ENCODE peak calls at places on chromosomes 2 and 18, in five cellular contexts. Q, T, E, Z and O are unnamed samples.

GRCh38 chr2:204051476-204051875 is 114.9 kb downstream of the ICOS start:
- DNase-seq in Q (no peak), T (no peak), E (no peak), Z (no peak), O (no peak)

GRCh38 chr2:27249891-27250651 is 12.8 kb downstream of the SLC30A3 start:
- DNase-seq in Q (peak; percentile 48), T (peak; percentile 79), E (peak; percentile 27), Z (peak; percentile 60), O (no peak)

GRCh38 chr2:237149425-237149824 is 63.7 kb downstream of the COPS8 start:
- DNase-seq in Q (no peak), T (no peak), E (no peak), Z (no peak), O (no peak)

GRCh38 chr2:98757904-98758421 is 27.0 kb upstream of the MGAT4A start:
- DNase-seq in Q (peak; percentile 77), T (no peak), E (peak; percentile 97), Z (peak; percentile 70), O (no peak)

GRCh38 chr18:58045265-58046086 is 1.4 kb downstream of the NEDD4L start:
- DNase-seq in Q (peak; percentile 19), T (peak; percentile 40), E (peak; percentile 15), Z (peak; percentile 78), O (peak; percentile 68)

GRCh38 chr2:169822036-169822435 is 2.7 kb downstream of the METTL5 start:
- DNase-seq in Q (no peak), T (no peak), E (peak; percentile 47), Z (no peak), O (no peak)

GRCh38 chr2:95347681-95348608 is 50.8 kb downstream of the KCNIP3 start:
- DNase-seq in Q (peak; percentile 14), T (no peak), E (no peak), Z (peak; percentile 23), O (no peak)

GRCh38 chr18:59565957-59566356 is 131.3 kb downstream of the CCBE1 start:
- DNase-seq in Q (no peak), T (no peak), E (no peak), Z (no peak), O (no peak)

GRCh38 chr18:58605027-58606020 is 23.6 kb downstream of the ALPK2 start:
- DNase-seq in Q (no peak), T (no peak), E (peak; percentile 78), Z (no peak), O (no peak)

GRCh38 chr2:26344581-26345283 is 1.2 kb upstream of the SELENOI start:
- DNase-seq in Q (no peak), T (no peak), E (peak; percentile 25), Z (no peak), O (peak; percentile 80)

GRCh38 chr18:35049111-35050003 is 8.1 kb downstream of the MAPRE2 start:
- DNase-seq in Q (no peak), T (no peak), E (no peak), Z (no peak), O (no peak)

GRCh38 chr2:191247381-191248057 is 2.3 kb downstream of the MYO1B start:
- DNase-seq in Q (no peak), T (no peak), E (peak; percentile 93), Z (no peak), O (peak; percentile 74)

GRCh38 chr2:159608723-159609308 is 7.5 kb downstream of the BAZ2B start:
- DNase-seq in Q (no peak), T (no peak), E (no peak), Z (no peak), O (no peak)

GRCh38 chr2:216373896-216374295 is 1.6 kb upstream of the MARCHF4 start:
- DNase-seq in Q (no peak), T (no peak), E (no peak), Z (no peak), O (no peak)

GRCh38 chr2:36785179-36785795 is 88.8 kb downstream of the VIT start:
- DNase-seq in Q (peak; percentile 54), T (peak; percentile 76), E (peak; percentile 77), Z (peak; percentile 69), O (peak; percentile 68)

GRCh38 chr2:9333591-9334171 is 89.6 kb downstream of the ITGB1BP1 start:
- DNase-seq in Q (peak; percentile 68), T (peak; percentile 60), E (peak; percentile 85), Z (peak; percentile 71), O (peak; percentile 73)

GRCh38 chr2:112449854-112450253 is 16.4 kb upstream of the RGPD8 start:
- DNase-seq in Q (no peak), T (no peak), E (no peak), Z (no peak), O (no peak)

GRCh38 chr2:69566669-69567068 is 76.9 kb downstream of the AAK1 start:
- DNase-seq in Q (no peak), T (no peak), E (no peak), Z (no peak), O (no peak)

GRCh38 chr2:140383781-140384180 is 1603.6 kb upstream of the NXPH2 start:
- DNase-seq in Q (no peak), T (no peak), E (peak; percentile 12), Z (no peak), O (no peak)

GRCh38 chr2:64859208-64860161 is 129.7 kb upstream of the SLC1A4 start:
- DNase-seq in Q (peak; percentile 87), T (peak; percentile 37), E (peak; percentile 94), Z (peak; percentile 94), O (peak; percentile 64)

GRCh38 chr18:77063256-77063655 is 69.3 kb downstream of the MBP start:
- DNase-seq in Q (no peak), T (no peak), E (peak; percentile 18), Z (peak; percentile 45), O (no peak)

GRCh38 chr2:20542269-20542668 is 95.4 kb downstream of the RHOB start:
- DNase-seq in Q (no peak), T (no peak), E (no peak), Z (no peak), O (no peak)

GRCh38 chr2:20541651-20542050 is 94.8 kb downstream of the RHOB start:
- DNase-seq in Q (no peak), T (no peak), E (no peak), Z (no peak), O (no peak)

GRCh38 chr2:20540587-20541304 is 93.9 kb downstream of the RHOB start:
- DNase-seq in Q (no peak), T (no peak), E (no peak), Z (no peak), O (no peak)

GRCh38 chr2:20539776-20540586 is 93.1 kb downstream of the RHOB start:
- DNase-seq in Q (no peak), T (no peak), E (no peak), Z (no peak), O (no peak)

DNA sequence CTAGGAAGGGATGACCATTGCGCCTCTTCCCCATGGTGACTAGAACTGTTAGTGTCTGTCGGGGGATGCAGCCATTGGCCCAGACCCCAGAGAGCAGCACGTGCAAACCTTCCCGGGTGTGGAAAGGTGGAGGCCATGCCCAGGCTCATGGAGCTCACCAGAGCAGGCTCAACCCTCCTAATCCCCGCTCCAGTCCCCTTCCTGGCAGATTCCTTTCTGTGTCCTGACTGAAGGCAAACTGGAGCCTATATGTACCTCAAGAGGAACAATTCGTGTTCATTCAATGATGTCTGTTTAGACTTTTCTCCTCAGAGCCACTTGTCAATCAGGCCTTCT is 94.4 kb downstream of the RHOB start:
- DNase-seq in Q (no peak), T (no peak), E (no peak), Z (no peak), O (no peak)
- TF ChIP-seq CTCF in Q (no peak), T (no peak), E (no peak), Z (no peak), O (no peak)

GRCh38 chr18:7164610-7165009 is 47.0 kb upstream of the LAMA1 start:
- DNase-seq in Q (no peak), T (peak; percentile 15), E (no peak), Z (no peak), O (peak; percentile 50)
- TF ChIP-seq CTCF in Q (peak; percentile 54), T (no peak), E (no peak), Z (no peak), O (peak; percentile 28)

GRCh38 chr2:129189617-129190016 is 789.8 kb upstream of the RAB6C start:
- DNase-seq in Q (no peak), T (no peak), E (no peak), Z (no peak), O (no peak)

GRCh38 chr2:129192117-129192516 is 787.3 kb upstream of the RAB6C start:
- DNase-seq in Q (no peak), T (no peak), E (no peak), Z (no peak), O (no peak)

GRCh38 chr2:129193961-129194360 is 785.5 kb upstream of the RAB6C start:
- DNase-seq in Q (no peak), T (peak; percentile 25), E (no peak), Z (no peak), O (no peak)

GRCh38 chr2:129192841-129193253 is 786.6 kb upstream of the RAB6C start:
- DNase-seq in Q (no peak), T (no peak), E (no peak), Z (peak; percentile 83), O (no peak)

GRCh38 chr2:129191530-129191929 is 787.9 kb upstream of the RAB6C start:
- DNase-seq in Q (no peak), T (no peak), E (no peak), Z (no peak), O (peak; percentile 76)
- TF ChIP-seq CTCF in Q (no peak), T (no peak), E (no peak), Z (no peak), O (peak; percentile 10)

GRCh38 chr2:157304811-157305712 is 20.6 kb downstream of the ERMN start:
- DNase-seq in Q (no peak), T (peak; percentile 9), E (peak; percentile 65), Z (no peak), O (no peak)

GRCh38 chr2:157305713-157306110 is 19.9 kb downstream of the ERMN start:
- DNase-seq in Q (no peak), T (no peak), E (no peak), Z (no peak), O (no peak)

GRCh38 chr2:157303612-157304011 is 22.0 kb downstream of the ERMN start:
- DNase-seq in Q (no peak), T (no peak), E (no peak), Z (no peak), O (no peak)

GRCh38 chr2:157302492-157303099 is 23.0 kb downstream of the ERMN start:
- DNase-seq in Q (no peak), T (peak; percentile 27), E (peak; percentile 74), Z (no peak), O (no peak)

DNA sequence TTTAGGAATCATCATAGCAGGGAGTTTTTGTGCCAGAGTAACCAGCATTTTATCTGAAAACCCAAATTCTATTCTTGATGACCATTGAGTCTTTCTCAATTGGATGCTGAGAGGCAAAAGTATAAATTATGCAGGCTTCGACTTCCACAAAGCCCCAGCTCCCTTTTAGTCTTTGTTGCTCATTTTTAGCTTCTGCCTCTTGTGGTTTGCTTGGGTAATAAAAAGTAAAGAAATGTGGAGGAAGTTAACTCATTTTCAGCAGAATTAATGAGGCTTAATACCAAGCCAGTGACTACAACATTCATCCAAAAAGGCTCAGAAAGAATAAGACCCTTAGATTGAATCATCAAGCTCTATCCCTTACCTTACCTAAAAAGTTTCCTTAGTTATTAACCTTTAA is 18.6 kb downstream of the ERMN start:
- DNase-seq in Q (no peak), T (no peak), E (no peak), Z (no peak), O (no peak)
- TF ChIP-seq CTCF in Q (no peak), T (peak; percentile 32), E (peak; percentile 43), Z (no peak), O (no peak)